ENCODE peak calls at places on chromosomes 3 and 15, in nine cellular contexts. E is A172, W is NCI-H2171, F is hypothalamus, G is T47D, K is posterior cingulate gyrus, O is DMS53, Z is NCI-H2081, P is Calu3. S is an unnamed sample.

GRCh38 chr15:60370804-60371700 is 26.7 kb downstream of the ANXA2 start:
- DNase-seq in E (peak), P (peak), W (no peak), F (no peak), K (no peak), O (peak), G (no peak), Z (peak), S (peak)

GRCh38 chr15:88981244-88982215 is 68.4 kb upstream of the MFGE8 start:
- DNase-seq in F (no peak), E (no peak), W (no peak), G (no peak), Z (no peak), P (no peak), O (no peak), K (no peak), S (no peak)

GRCh38 chr3:127889461-127889863 is 25.6 kb upstream of the KBTBD12 start:
- DNase-seq in W (no peak), G (no peak), F (no peak), P (no peak), K (no peak), Z (no peak), O (no peak), E (peak), S (no peak)

GRCh38 chr3:189334064-189334920 is 162.5 kb downstream of the TPRG1 start:
- DNase-seq in Z (no peak), G (no peak), F (no peak), K (no peak), P (no peak), W (no peak), E (no peak), O (peak), S (no peak)

GRCh38 chr3:142436936-142437585 is 10.8 kb downstream of the XRN1 start:
- DNase-seq in F (no peak), E (no peak), O (no peak), G (no peak), W (no peak), K (no peak), Z (no peak), P (no peak), S (no peak)

GRCh38 chr3:45676248-45677044 is 12.8 kb upstream of the SACM1L start:
- DNase-seq in G (no peak), W (no peak), K (no peak), P (no peak), Z (no peak), E (no peak), F (no peak), O (no peak), S (no peak)

GRCh38 chr15:75694241-75695182 is 18.1 kb downstream of the CSPG4 start:
- DNase-seq in Z (peak), E (peak), K (peak), G (no peak), W (peak), O (peak), F (no peak), P (peak), S (peak)

GRCh38 chr3:10779293-10779805 is 36.7 kb upstream of the SLC6A11 start:
- DNase-seq in W (no peak), E (no peak), O (no peak), F (no peak), P (no peak), Z (no peak), K (no peak), G (no peak), S (no peak)

GRCh38 chr3:12476238-12476897 is 7.9 kb upstream of the TSEN2 start:
- DNase-seq in E (peak), G (no peak), P (no peak), K (no peak), O (no peak), F (no peak), W (no peak), Z (no peak), S (no peak)

GRCh38 chr3:134350861-134351311 is 23.4 kb downstream of the AMOTL2 start:
- DNase-seq in O (peak), Z (no peak), K (no peak), G (no peak), P (peak), E (no peak), W (no peak), F (no peak), S (peak)

GRCh38 chr3:102410616-102411015 is 24.2 kb upstream of the ZPLD1 start:
- DNase-seq in P (no peak), W (no peak), O (no peak), E (no peak), F (no peak), K (no peak), G (no peak), Z (no peak), S (no peak)

S was measured in pancreas.